ENCODE peak calls at places on chromosomes 16 and 17, in nine cellular contexts. K, X, J, C, F, P, E, M and N are unnamed samples.
A peak's percentile ranks its signal among the peaks of the same experiment; 100 is the strongest.

GRCh38 chr16:49463529-49463928 is 89.9 kb downstream of the C16orf78 start:
- DNase-seq in C (peak; percentile 86), E (no peak), J (no peak), M (no peak), X (no peak), K (peak; percentile 92), P (peak; percentile 47), F (no peak), N (no peak)

GRCh38 chr16:85898521-85899442 is at the start of gene IRF8:
- DNase-seq in J (peak; percentile 58), P (peak; percentile 81), M (no peak), K (peak; percentile 84), E (no peak), X (peak; percentile 75), C (peak; percentile 36), F (peak; percentile 91), N (no peak)

GRCh38 chr17:76554131-76554530 is 14.3 kb downstream of the PRCD start:
- DNase-seq in C (no peak), K (no peak), P (no peak), F (no peak), X (peak; percentile 72), J (peak; percentile 18), M (no peak), E (no peak), N (no peak)

GRCh38 chr16:11546522-11547485 is 39.9 kb downstream of the LITAF start:
- DNase-seq in C (no peak), J (no peak), X (no peak), M (no peak), F (no peak), E (no peak), K (no peak), P (no peak), N (no peak)

GRCh38 chr17:12395733-12396354 is 269.8 kb upstream of the MYOCD start:
- DNase-seq in J (peak; percentile 3), C (no peak), E (no peak), X (no peak), K (no peak), M (no peak), F (no peak), P (peak; percentile 3), N (no peak)

GRCh38 chr16:11312718-11313492 is 31.8 kb upstream of the PRM1 start:
- DNase-seq in K (peak; percentile 63), J (no peak), F (no peak), C (no peak), M (peak; percentile 90), X (no peak), P (no peak), E (peak; percentile 14), N (no peak)

GRCh38 chr17:82315703-82316358 is 1.6 kb downstream of the CD7 start:
- DNase-seq in E (no peak), J (no peak), C (peak; percentile 42), X (no peak), K (peak; percentile 70), F (no peak), P (no peak), M (no peak), N (no peak)

GRCh38 chr17:19278729-19279128 is 41.6 kb downstream of the EPN2 start:
- DNase-seq in M (no peak), E (no peak), F (peak; percentile 17), C (no peak), J (no peak), X (no peak), K (no peak), P (no peak), N (no peak)

GRCh38 chr17:42436401-42436800 is 13.3 kb upstream of the CAVIN1 start:
- DNase-seq in M (no peak), E (no peak), J (no peak), K (no peak), C (no peak), P (no peak), X (no peak), F (peak; percentile 56), N (peak; percentile 94)

GRCh38 chr17:78316867-78317816 is 42.7 kb downstream of the SOCS3 start:
- DNase-seq in J (no peak), E (no peak), M (no peak), C (no peak), K (no peak), P (no peak), F (no peak), X (no peak), N (no peak)

GRCh38 chr17:15436399-15437369 is 30.7 kb downstream of the CDRT4 start:
- DNase-seq in E (peak; percentile 28), M (no peak), J (no peak), F (peak; percentile 56), P (no peak), X (no peak), K (peak; percentile 64), C (peak; percentile 24), N (no peak)

GRCh38 chr16:2824626-2825025 is 5.5 kb upstream of the ZG16B start:
- DNase-seq in C (no peak), F (no peak), M (no peak), J (no peak), X (no peak), K (no peak), P (no peak), E (no peak), N (no peak)

GRCh38 chr16:68993885-68994284 is 111.6 kb upstream of the HAS3 start:
- DNase-seq in P (no peak), C (no peak), F (no peak), E (peak; percentile 72), K (no peak), M (peak; percentile 70), X (no peak), J (no peak), N (no peak)

GRCh38 chr17:46045639-46046038 is 46.6 kb downstream of the STH start:
- DNase-seq in F (no peak), J (no peak), C (no peak), X (no peak), E (no peak), K (no peak), P (no peak), M (no peak), N (no peak)

GRCh38 chr17:58189436-58190146 is 2.9 kb upstream of the EPX start:
- DNase-seq in E (peak; percentile 56), J (no peak), M (peak; percentile 67), P (no peak), K (no peak), F (peak; percentile 76), C (no peak), X (no peak), N (no peak)

GRCh38 chr17:32482568-32483320 is 4.0 kb upstream of the CDK5R1 start:
- DNase-seq in E (no peak), C (no peak), J (no peak), F (no peak), X (no peak), M (no peak), K (no peak), P (no peak), N (no peak)

GRCh38 chr16:2869502-2870064 is 11.6 kb upstream of the PRSS22 start:
- DNase-seq in X (no peak), M (no peak), J (no peak), E (no peak), C (no peak), K (no peak), P (no peak), F (no peak), N (no peak)

GRCh38 chr17:74950207-74950606 is 14.5 kb downstream of the OTOP3 start:
- DNase-seq in F (no peak), J (no peak), E (no peak), K (no peak), P (no peak), C (no peak), M (peak; percentile 51), X (no peak), N (no peak)

GRCh38 chr17:74856113-74856512 is 3.6 kb downstream of the GRIN2C start:
- DNase-seq in C (no peak), X (peak; percentile 81), M (no peak), P (no peak), E (no peak), J (peak; percentile 46), K (no peak), F (no peak), N (no peak)

GRCh38 chr17:27559506-27559931 is 71.5 kb upstream of the LGALS9 start:
- DNase-seq in F (peak; percentile 67), C (no peak), J (no peak), K (no peak), E (no peak), X (no peak), M (no peak), P (no peak), N (no peak)

GRCh38 chr16:69064164-69064563 is 41.3 kb upstream of the HAS3 start:
- DNase-seq in K (no peak), J (no peak), C (no peak), E (no peak), P (no peak), M (peak; percentile 92), X (no peak), F (no peak), N (no peak)

GRCh38 chr16:88651276-88651988 is 579 bp upstream of the CYBA start:
- DNase-seq in P (no peak), E (peak; percentile 15), F (peak; percentile 75), X (no peak), J (no peak), K (peak; percentile 92), C (peak; percentile 79), M (peak; percentile 48), N (no peak)

GRCh38 chr17:58615768-58616659 is 75.8 kb downstream of the TEX14 start:
- DNase-seq in M (no peak), K (no peak), C (no peak), E (no peak), J (no peak), F (no peak), X (no peak), P (no peak), N (no peak)

GRCh38 chr17:19707728-19708221 is 8.6 kb downstream of the SLC47A2 start:
- DNase-seq in P (no peak), M (no peak), X (no peak), K (no peak), C (no peak), J (peak; percentile 33), F (no peak), E (no peak), N (no peak)

GRCh38 chr17:18116078-18116477 is 7.5 kb downstream of the MYO15A start:
- DNase-seq in M (no peak), K (no peak), E (no peak), C (no peak), F (no peak), X (no peak), J (no peak), P (no peak), N (no peak)

GRCh38 chr17:73261952-73262675 is 434 bp upstream of the CPSF4L start:
- DNase-seq in J (no peak), F (no peak), P (peak; percentile 47), E (no peak), M (no peak), K (no peak), X (no peak), C (no peak), N (no peak)